ENCODE peak calls at places on chromosomes 1 and 21, in six cellular contexts. D, P, I, T, Z and X are unnamed samples.
A peak's percentile ranks its signal among the peaks of the same experiment; 100 is the strongest.

GRCh38 chr1:41882068-41882477 is 36.6 kb downstream of the HIVEP3 start:
- DNase-seq in P (peak; percentile 71), T (no peak), D (no peak), I (no peak), Z (no peak), X (no peak)

GRCh38 chr1:204125759-204126351 is 26.0 kb downstream of the ETNK2 start:
- DNase-seq in T (no peak), P (no peak), I (no peak), Z (no peak), D (no peak), X (no peak)

GRCh38 chr1:201710632-201711031 is 118.3 kb upstream of the IPO9 start:
- DNase-seq in Z (no peak), D (no peak), T (no peak), I (no peak), P (no peak), X (no peak)

GRCh38 chr21:37742115-37742514 is 174.1 kb downstream of the KCNJ6 start:
- DNase-seq in T (no peak), D (no peak), P (no peak), Z (no peak), I (no peak), X (no peak)

GRCh38 chr1:94055459-94056122 is 65.4 kb downstream of the ABCA4 start:
- DNase-seq in P (no peak), D (no peak), Z (no peak), I (no peak), T (no peak), X (no peak)

GRCh38 chr1:22600071-22600816 is 36.2 kb upstream of the C1QA start:
- DNase-seq in P (peak; percentile 41), I (peak; percentile 18), D (no peak), T (no peak), Z (no peak), X (no peak)

GRCh38 chr1:57422271-57423134 is 1.4 kb downstream of the DAB1 start:
- DNase-seq in Z (no peak), P (no peak), T (no peak), I (no peak), D (peak; percentile 34), X (peak; percentile 56)

GRCh38 chr1:223846668-223847007 is 891 bp upstream of the TP53BP2 start:
- DNase-seq in D (no peak), T (peak; percentile 27), I (no peak), P (peak; percentile 45), Z (no peak), X (peak; percentile 37)

GRCh38 chr1:20233394-20233793 is 47.1 kb upstream of the PLA2G2C start:
- DNase-seq in T (peak; percentile 11), P (peak; percentile 34), I (no peak), Z (no peak), D (peak; percentile 38), X (peak; percentile 19)

GRCh38 chr1:207032528-207033017 is at the start of gene C1orf116:
- DNase-seq in I (peak; percentile 76), P (peak; percentile 96), D (no peak), Z (no peak), T (peak; percentile 60), X (no peak)
- TF ChIP-seq BHLHE40 in I (no peak), P (no peak), D (no peak), Z (no peak), T (no peak), X (no peak)

GRCh38 chr1:48870596-48870995 is 93.9 kb upstream of the BEND5 start:
- DNase-seq in P (no peak), Z (no peak), D (no peak), I (no peak), T (no peak), X (peak; percentile 19)
- TF ChIP-seq BHLHE40 in P (no peak), Z (no peak), D (no peak), I (no peak), T (no peak), X (no peak)

GRCh38 chr21:43908167-43908566 is 43.1 kb downstream of the AGPAT3 start:
- DNase-seq in I (no peak), P (no peak), D (no peak), Z (no peak), T (no peak), X (no peak)

GRCh38 chr21:43909736-43910455 is 44.9 kb downstream of the AGPAT3 start:
- DNase-seq in I (no peak), T (no peak), D (no peak), Z (no peak), P (no peak), X (no peak)

GRCh38 chr21:43911015-43911934 is 46.3 kb downstream of the AGPAT3 start:
- DNase-seq in D (no peak), T (peak; percentile 68), Z (no peak), P (no peak), I (no peak), X (no peak)

GRCh38 chr21:43911935-43912487 is 47.0 kb downstream of the AGPAT3 start:
- DNase-seq in P (no peak), D (no peak), Z (no peak), T (no peak), I (no peak), X (no peak)

GRCh38 chr21:43910460-43910859 is 45.4 kb downstream of the AGPAT3 start:
- DNase-seq in I (no peak), Z (no peak), P (no peak), D (no peak), T (no peak), X (no peak)
- TF ChIP-seq BHLHE40 in I (no peak), Z (no peak), P (no peak), D (no peak), T (no peak), X (no peak)

DNA sequence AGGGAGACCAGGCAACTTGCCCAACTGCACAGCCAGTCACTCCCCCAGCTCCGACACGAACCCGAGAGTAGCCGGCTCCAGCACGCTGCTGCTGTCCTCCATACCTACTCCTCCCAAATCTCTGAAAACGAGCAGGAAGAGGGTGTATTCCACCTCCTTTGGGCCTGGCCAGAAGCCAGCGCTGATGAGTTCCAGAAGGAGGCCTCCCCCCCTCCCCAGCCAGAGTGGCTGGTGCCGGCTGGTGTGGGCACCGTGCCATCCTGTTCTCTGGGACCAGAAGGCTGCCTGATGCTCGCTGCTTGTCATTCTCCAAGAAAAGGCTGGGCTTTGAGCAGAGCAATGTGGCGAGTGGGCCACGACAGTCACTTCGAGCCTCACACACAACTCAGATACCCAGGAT is 22.2 kb downstream of the KCNN3 start:
- DNase-seq in T (no peak), Z (no peak), D (no peak), I (no peak), P (no peak), X (no peak)
- TF ChIP-seq BHLHE40 in T (no peak), Z (no peak), D (no peak), I (no peak), P (no peak), X (no peak)